ENCODE peak calls at places on chromosomes 1 and 21, in four cellular contexts. R, A, S and X are unnamed samples.

GRCh38 chr21:37862536-37862935 is 53.7 kb downstream of the KCNJ6 start:
- DNase-seq in R (no peak), A (peak; percentile 66), S (peak; percentile 31), X (peak; percentile 35)

GRCh38 chr21:33682992-33683627 is 40.8 kb downstream of the ITSN1 start:
- DNase-seq in R (peak; percentile 90), A (peak; percentile 88), S (peak; percentile 3), X (no peak)

GRCh38 chr1:185926562-185926961 is 192.4 kb downstream of the HMCN1 start:
- DNase-seq in R (no peak), A (no peak), S (no peak), X (no peak)

GRCh38 chr1:79161077-79161476 is 154.5 kb upstream of the ADGRL4 start:
- DNase-seq in R (no peak), A (peak; percentile 79), S (no peak), X (no peak)

GRCh38 chr21:42013901-42014300 is 3.7 kb upstream of the ZBTB21 start:
- DNase-seq in R (no peak), A (no peak), S (no peak), X (no peak)

GRCh38 chr1:240597153-240597745 is 14.7 kb downstream of the GREM2 start:
- DNase-seq in R (no peak), A (no peak), S (no peak), X (no peak)

GRCh38 chr1:46181343-46182260 is 5.3 kb upstream of the P3R3URF start:
- DNase-seq in R (no peak), A (peak; percentile 61), S (no peak), X (no peak)

GRCh38 chr1:156677616-156678596 is 699 bp upstream of the NES start:
- DNase-seq in R (no peak), A (peak; percentile 89), S (peak; percentile 72), X (peak; percentile 78)

DNA sequence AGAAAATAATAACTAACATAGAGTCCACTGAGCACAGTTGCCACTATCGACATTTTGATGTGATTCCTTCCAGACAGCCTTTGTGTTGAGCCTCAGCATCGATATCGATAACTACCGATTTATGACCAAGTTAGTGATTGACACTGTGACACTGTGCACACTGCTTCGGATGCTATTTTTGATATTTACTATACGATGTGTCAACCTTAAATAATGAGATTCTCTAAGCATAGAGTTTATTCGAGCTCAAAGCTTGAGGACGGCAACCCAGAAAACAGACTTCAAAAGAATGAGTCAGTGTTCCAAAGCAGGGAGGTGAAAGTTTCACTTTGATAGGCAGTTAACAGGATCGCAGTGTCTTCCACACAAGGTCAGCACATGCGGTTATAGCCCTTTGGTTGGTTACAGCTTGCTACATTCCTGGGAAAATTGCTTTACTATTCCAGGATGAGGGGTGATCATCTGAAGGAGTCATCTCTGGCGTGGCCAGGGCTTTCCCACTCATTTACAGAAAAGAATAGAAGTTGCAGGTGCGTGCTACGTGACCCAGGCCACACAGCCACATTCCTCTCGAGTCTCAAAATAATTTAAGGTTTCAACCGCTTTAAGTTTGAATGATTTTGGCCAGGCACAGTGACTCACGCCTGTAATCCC is 53.6 kb upstream of the EFHD2 start:
- DNase-seq in R (peak; percentile 92), A (peak; percentile 61), S (peak; percentile 50), X (no peak)
- TF ChIP-seq RAD21 in R (no peak), A (no peak), S (no peak), X (no peak)

DNA sequence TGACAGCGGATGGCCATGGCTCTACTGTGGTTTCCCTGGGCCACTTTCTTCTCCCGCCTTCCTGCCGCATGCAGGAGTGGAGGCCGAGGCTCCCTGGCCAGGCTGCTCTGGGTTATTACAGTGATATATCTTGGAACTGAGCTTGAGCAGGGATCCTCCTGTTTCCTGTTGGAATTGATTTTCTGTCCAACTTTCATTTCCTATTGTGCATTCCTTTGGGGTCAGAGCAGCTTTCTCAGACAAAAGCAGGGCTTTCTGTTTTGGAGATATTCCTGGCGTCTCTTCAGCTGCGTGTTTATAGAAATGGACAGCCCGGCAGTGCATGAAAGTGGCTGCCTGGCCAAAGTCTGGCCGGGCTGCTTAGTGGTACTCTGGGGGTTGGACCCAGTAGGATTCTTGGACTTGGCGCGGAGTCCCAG is 146.4 kb downstream of the KIF26B start:
- DNase-seq in R (no peak), A (peak; percentile 19), S (no peak), X (no peak)
- TF ChIP-seq RAD21 in R (no peak), A (no peak), S (no peak), X (no peak)

DNA sequence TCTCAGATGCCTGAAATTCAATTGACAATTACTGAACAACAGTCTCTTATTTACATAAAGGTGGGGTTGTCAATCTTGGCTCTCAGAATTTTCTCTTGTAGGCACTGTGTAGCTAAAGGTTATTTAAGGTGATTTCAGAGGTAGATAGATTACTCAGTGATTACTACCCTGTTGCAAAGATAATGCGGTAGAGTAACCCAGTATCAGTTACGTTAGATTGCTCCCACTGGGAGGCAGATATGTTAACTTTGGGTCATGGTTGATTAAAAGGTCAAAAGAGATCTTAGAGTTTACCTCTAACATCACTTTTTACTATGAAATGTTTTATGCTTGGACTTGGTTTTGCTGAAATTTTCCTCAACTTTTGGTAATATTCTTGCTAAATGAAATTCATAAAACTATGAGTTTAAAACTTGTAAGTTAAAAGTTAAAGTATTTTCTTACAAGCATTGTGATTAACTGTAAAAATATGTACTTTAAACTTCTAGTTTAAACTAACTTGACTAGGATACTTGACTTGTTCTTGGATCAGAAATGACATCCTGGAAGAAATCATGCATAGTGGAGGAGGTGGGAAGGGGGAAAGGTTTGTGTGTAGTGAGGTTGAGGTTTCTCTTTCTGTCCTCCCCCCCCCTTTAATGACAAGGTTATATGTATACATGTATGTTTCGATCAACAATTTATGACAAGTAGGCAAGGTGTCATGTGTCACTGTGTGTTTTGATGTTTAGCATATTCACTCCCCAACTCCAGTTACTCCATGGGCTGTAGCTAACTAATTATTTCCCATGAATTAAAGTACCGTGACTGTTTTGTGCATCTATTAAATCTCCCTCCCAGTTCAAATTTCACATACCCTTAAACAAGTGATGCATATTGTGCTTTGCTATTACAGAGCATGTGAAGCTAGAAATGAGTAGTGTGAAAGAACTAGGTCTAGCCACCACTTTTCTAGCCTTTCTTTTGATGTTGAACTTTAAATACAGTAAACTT is 2.9 kb downstream of the LAMC1 start:
- DNase-seq in R (no peak), A (peak; percentile 56), S (no peak), X (no peak)
- TF ChIP-seq RAD21 in R (no peak), A (peak; percentile 10), S (no peak), X (no peak)

GRCh38 chr1:145995148-145995851 is 1.1 kb downstream of the TXNIP start:
- DNase-seq in R (no peak), A (no peak), S (no peak), X (no peak)
- TF ChIP-seq RAD21 in R (no peak), A (no peak), S (no peak), X (no peak)